ENCODE peak calls at places on chromosomes 3 and 15, in six cellular contexts. S is HL-60, R is breast epithelium, X is heart right ventricle, B is upper lobe of left lung, J is foreskin fibroblast. C is an unnamed sample.

GRCh38 chr3:12908136-12908730 is 66.9 kb upstream of the RPL32 start:
- DNase-seq in X (no peak), S (no peak), R (no peak), B (no peak), J (no peak), C (no peak)

GRCh38 chr3:31436830-31437229 is 95.9 kb upstream of the STT3B start:
- DNase-seq in R (no peak), S (no peak), J (no peak), B (no peak), X (no peak), C (no peak)

GRCh38 chr15:101188517-101189340 is 63.1 kb downstream of the CHSY1 start:
- DNase-seq in B (no peak), X (no peak), S (no peak), J (peak), R (no peak), C (no peak)

GRCh38 chr3:157351981-157352380 is 84.7 kb upstream of the PTX3 start:
- DNase-seq in R (no peak), X (no peak), B (no peak), S (no peak), J (no peak), C (no peak)

GRCh38 chr3:140251678-140252077 is 316.7 kb downstream of the CLSTN2 start:
- DNase-seq in J (no peak), S (no peak), X (no peak), B (no peak), R (no peak), C (no peak)

GRCh38 chr3:53195602-53196574 is 34.9 kb downstream of the PRKCD start:
- DNase-seq in B (peak), R (no peak), J (peak), X (no peak), S (peak), C (peak)

GRCh38 chr3:86225461-86225860 is 765.5 kb downstream of the VGLL3 start:
- DNase-seq in B (no peak), J (no peak), R (no peak), X (no peak), S (no peak), C (no peak)

GRCh38 chr3:187403768-187404270 is 35.6 kb downstream of the RTP4 start:
- DNase-seq in J (peak), R (no peak), X (no peak), S (no peak), B (no peak), C (no peak)

GRCh38 chr15:25810154-25810553 is 53.0 kb downstream of the ATP10A start:
- DNase-seq in J (no peak), S (no peak), B (no peak), R (no peak), X (no peak), C (no peak)

GRCh38 chr3:10599017-10599416 is 93.6 kb upstream of the ATP2B2 start:
- DNase-seq in S (no peak), B (no peak), X (no peak), R (no peak), J (no peak), C (no peak)

GRCh38 chr15:23532019-23532418 is 33.5 kb upstream of the MKRN3 start:
- DNase-seq in J (peak), S (no peak), X (no peak), B (no peak), R (no peak), C (no peak)

GRCh38 chr3:142211034-142211433 is 14.4 kb downstream of the GK5 start:
- DNase-seq in S (peak), R (no peak), J (peak), X (no peak), B (no peak), C (no peak)

GRCh38 chr3:52088445-52089367 is 32.3 kb upstream of the DUSP7 start:
- DNase-seq in X (no peak), R (no peak), B (peak), S (peak), J (peak), C (no peak)

DNA sequence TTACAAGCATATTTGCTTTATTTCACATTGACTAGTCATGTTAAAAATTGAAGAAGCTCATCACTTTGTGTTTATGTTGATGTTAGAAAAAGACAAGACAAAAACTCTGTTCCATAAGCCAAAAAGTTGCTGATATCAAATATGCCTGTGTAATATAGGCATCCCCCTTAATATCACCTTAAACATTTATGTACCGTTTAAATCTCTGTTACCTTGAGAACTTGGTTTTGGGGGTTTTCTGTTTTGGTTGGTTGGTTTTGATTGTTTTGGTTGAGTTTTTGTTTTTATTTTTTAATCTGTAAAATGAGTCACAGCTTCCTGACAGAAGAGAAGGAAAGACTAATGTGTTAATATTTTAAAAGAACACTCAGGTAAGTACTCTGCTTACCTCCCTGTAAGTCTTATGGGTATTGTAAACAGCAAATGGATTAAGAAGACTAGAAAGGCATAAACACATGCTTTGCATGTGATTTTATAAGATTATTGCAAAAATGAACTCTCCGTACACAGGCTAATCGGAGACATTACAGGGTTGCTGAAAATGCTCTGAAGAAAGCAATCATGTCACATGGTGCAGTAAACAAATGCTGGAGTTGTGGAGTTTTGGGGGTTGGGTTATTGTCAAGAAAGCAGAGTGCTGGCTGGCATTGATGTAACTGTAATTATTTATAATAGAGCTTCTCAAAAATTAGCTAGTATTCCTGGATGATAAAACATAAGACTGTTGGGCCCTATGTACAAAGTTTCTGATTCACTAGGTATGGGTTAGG is 69.5 kb upstream of the MBNL1 start:
- DNase-seq in J (no peak), R (no peak), B (no peak), X (no peak), S (peak), C (no peak)
- H3K4me3 ChIP-seq in J (no peak), R (peak), B (no peak), X (no peak), S (no peak), C (peak)

GRCh38 chr15:43828061-43828657 is 1.4 kb downstream of the WDR76 start:
- DNase-seq in J (peak), B (no peak), X (no peak), R (no peak), S (no peak), C (peak)
- H3K4me3 ChIP-seq in J (peak), B (peak), X (peak), R (peak), S (peak), C (peak)

GRCh38 chr3:99895706-99896441 is 78.2 kb downstream of the CMSS1 start:
- DNase-seq in S (peak), R (no peak), J (peak), X (no peak), B (no peak), C (no peak)
- H3K4me3 ChIP-seq in S (no peak), R (no peak), J (no peak), X (no peak), B (no peak), C (no peak)

GRCh38 chr3:138948371-138949001 is 1.5 kb downstream of the FOXL2NB start:
- DNase-seq in R (no peak), J (no peak), B (no peak), S (no peak), X (no peak), C (no peak)

GRCh38 chr3:138949445-138950005 is 2.5 kb downstream of the FOXL2NB start:
- DNase-seq in X (no peak), R (no peak), J (no peak), S (no peak), B (no peak), C (no peak)

GRCh38 chr3:138950701-138951100 is 3.7 kb downstream of the FOXL2NB start:
- DNase-seq in R (no peak), X (no peak), B (no peak), J (no peak), S (no peak), C (no peak)

GRCh38 chr3:138949002-138949418 is 2.0 kb downstream of the FOXL2NB start:
- DNase-seq in B (no peak), R (no peak), S (no peak), J (no peak), X (no peak), C (no peak)

GRCh38 chr3:138950006-138950644 is 3.1 kb downstream of the FOXL2NB start:
- DNase-seq in R (no peak), S (no peak), B (no peak), X (no peak), J (peak), C (peak)
- H3K4me3 ChIP-seq in R (peak), S (no peak), B (peak), X (peak), J (peak), C (peak)

GRCh38 chr3:115038831-115039230 is 108.3 kb downstream of the ZBTB20 start:
- DNase-seq in S (no peak), B (no peak), J (no peak), R (no peak), X (no peak), C (no peak)

GRCh38 chr3:115040673-115041286 is 106.3 kb downstream of the ZBTB20 start:
- DNase-seq in R (no peak), J (peak), X (peak), B (peak), S (peak), C (peak)

DNA sequence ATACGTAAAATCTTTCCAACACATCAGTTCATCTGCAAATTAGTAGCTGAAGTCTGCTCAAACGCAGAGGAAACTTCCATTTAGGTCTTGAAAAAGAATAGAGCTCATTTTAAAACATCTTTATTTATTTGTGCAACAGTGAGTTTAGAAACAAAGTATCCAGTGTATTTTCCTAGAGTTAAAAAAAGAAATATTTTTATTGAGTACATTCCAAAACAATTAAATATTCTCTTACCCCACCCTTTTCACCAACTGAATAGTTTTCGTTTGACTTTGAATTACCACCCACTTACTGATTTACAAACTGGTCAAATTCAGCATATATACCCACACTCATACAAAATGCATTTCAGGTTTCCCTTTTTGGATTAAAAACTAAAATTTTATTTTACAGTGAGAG is 104.7 kb downstream of the ZBTB20 start:
- DNase-seq in S (no peak), X (no peak), J (peak), B (no peak), R (no peak), C (no peak)
- H3K4me3 ChIP-seq in S (no peak), X (no peak), J (no peak), B (no peak), R (no peak), C (no peak)

C was measured in CD4-positive, alpha-beta memory T cell.